ENCODE peak calls at places on chromosomes 6 and 20, in four cellular contexts. Y, R, L and F are unnamed samples. For H3K9me3, the result is how much of the 10 kb centered on the place peaks cover.

GRCh38 chr20:60650087-60650486 is 602.0 kb upstream of the CDH4 start:
- DNase-seq in Y (no peak), R (no peak), L (no peak), F (no peak)

GRCh38 chr6:140344149-140344913 is 969.9 kb upstream of the CITED2 start:
- DNase-seq in Y (no peak), R (peak), L (peak), F (no peak)

GRCh38 chr6:168678177-168678576 is 237.2 kb downstream of the SMOC2 start:
- DNase-seq in Y (no peak), R (no peak), L (no peak), F (no peak)

GRCh38 chr6:46220351-46221220 is 49.8 kb upstream of the ENPP5 start:
- DNase-seq in Y (no peak), R (no peak), L (no peak), F (no peak)

GRCh38 chr20:5786930-5787826 is 37.0 kb downstream of the SHLD1 start:
- DNase-seq in Y (peak), R (peak), L (peak), F (peak)

GRCh38 chr6:27303613-27304272 is 8.3 kb downstream of the POM121L2 start:
- DNase-seq in Y (no peak), R (no peak), L (no peak), F (no peak)

GRCh38 chr6:39065561-39065960 is 17.0 kb downstream of the GLP1R start:
- DNase-seq in Y (no peak), R (no peak), L (no peak), F (no peak)

GRCh38 chr6:157019115-157019628 is 242.0 kb downstream of the ARID1B start:
- DNase-seq in Y (no peak), R (no peak), L (no peak), F (no peak)

GRCh38 chr6:33375143-33375649 is 16.4 kb upstream of the KIFC1 start:
- DNase-seq in Y (peak), R (peak), L (peak), F (peak)

GRCh38 chr6:94424692-94425091 is 1005.3 kb upstream of the EPHA7 start:
- DNase-seq in Y (no peak), R (no peak), L (no peak), F (no peak)

GRCh38 chr6:129353067-129353466 is 356.9 kb downstream of the ARHGAP18 start:
- DNase-seq in Y (no peak), R (no peak), L (no peak), F (peak)

GRCh38 chr6:37633581-37634237 is 64.0 kb downstream of the MDGA1 start:
- DNase-seq in Y (no peak), R (no peak), L (no peak), F (no peak)

GRCh38 chr20:61514018-61514755 is 262.1 kb downstream of the CDH4 start:
- DNase-seq in Y (no peak), R (no peak), L (no peak), F (no peak)

GRCh38 chr20:37350655-37351574 is 5.0 kb downstream of the SRC start:
- DNase-seq in Y (no peak), R (no peak), L (no peak), F (no peak)

GRCh38 chr6:108160009-108160408 is 5.8 kb upstream of the NR2E1 start:
- DNase-seq in Y (no peak), R (no peak), L (no peak), F (no peak)

GRCh38 chr6:90135672-90136071 is 161.0 kb downstream of the BACH2 start:
- DNase-seq in Y (no peak), R (peak), L (peak), F (no peak)

GRCh38 chr6:136962661-136963060 is 40.6 kb downstream of the SLC35D3 start:
- DNase-seq in Y (no peak), R (no peak), L (no peak), F (no peak)

GRCh38 chr6:29680416-29680815 is 536 bp downstream of the ZFP57 start:
- DNase-seq in Y (no peak), R (no peak), L (no peak), F (no peak)

GRCh38 chr20:49552007-49552406 is 15.9 kb downstream of the PTGIS start:
- DNase-seq in Y (no peak), R (no peak), L (no peak), F (no peak)

GRCh38 chr20:32160341-32160740 is 47.2 kb downstream of the PLAGL2 start:
- DNase-seq in Y (no peak), R (no peak), L (no peak), F (no peak)

GRCh38 chr20:3242167-3242692 is 3.2 kb upstream of the SLC4A11 start:
- DNase-seq in Y (no peak), R (no peak), L (no peak), F (no peak)

GRCh38 chr20:17786221-17786718 is 86.5 kb downstream of the BANF2 start:
- DNase-seq in Y (peak), R (peak), L (peak), F (no peak)

GRCh38 chr6:154606457-154606856 is 96.0 kb upstream of the CNKSR3 start:
- DNase-seq in Y (no peak), R (no peak), L (no peak), F (no peak)

GRCh38 chr6:157690441-157691210 is 132.4 kb upstream of the SNX9 start:
- DNase-seq in Y (no peak), R (no peak), L (no peak), F (no peak)

GRCh38 chr6:5693588-5693987 is 313.1 kb downstream of the NRN1 start:
- DNase-seq in Y (no peak), R (no peak), L (no peak), F (no peak)

GRCh38 chr6:135012764-135013163 is 41.9 kb downstream of the HBS1L start:
- DNase-seq in Y (no peak), R (peak), L (peak), F (no peak)

GRCh38 chr6:111817451-111818146 is 55.7 kb downstream of the FYN start:
- DNase-seq in Y (no peak), R (no peak), L (no peak), F (no peak)

GRCh38 chr20:36852187-36852586 is 23.8 kb upstream of the TLDC2 start:
- DNase-seq in Y (no peak), R (no peak), L (no peak), F (no peak)

GRCh38 chr20:50214226-50215024 is 23.8 kb downstream of the CEBPB start:
- DNase-seq in Y (no peak), R (no peak), L (no peak), F (peak)

GRCh38 chr6:84777888-84778287 is 13.5 kb upstream of the TBX18 start:
- DNase-seq in Y (no peak), R (no peak), L (no peak), F (no peak)

GRCh38 chr6:107977283-107977682 is 19.3 kb upstream of the SEC63 start:
- DNase-seq in Y (no peak), R (peak), L (peak), F (no peak)

GRCh38 chr6:151004415-151005024 is 139.0 kb downstream of the MTHFD1L start:
- DNase-seq in Y (peak), R (peak), L (peak), F (no peak)

GRCh38 chr6:169847773-169848380 is 96.5 kb downstream of the ERMARD start:
- DNase-seq in Y (no peak), R (no peak), L (no peak), F (no peak)

GRCh38 chr6:64249129-64249528 is 613.5 kb downstream of the PHF3 start:
- DNase-seq in Y (no peak), R (peak), L (peak), F (no peak)

GRCh38 chr20:432677-433299 is 24.7 kb downstream of the RBCK1 start:
- DNase-seq in Y (no peak), R (no peak), L (no peak), F (no peak)

DNA sequence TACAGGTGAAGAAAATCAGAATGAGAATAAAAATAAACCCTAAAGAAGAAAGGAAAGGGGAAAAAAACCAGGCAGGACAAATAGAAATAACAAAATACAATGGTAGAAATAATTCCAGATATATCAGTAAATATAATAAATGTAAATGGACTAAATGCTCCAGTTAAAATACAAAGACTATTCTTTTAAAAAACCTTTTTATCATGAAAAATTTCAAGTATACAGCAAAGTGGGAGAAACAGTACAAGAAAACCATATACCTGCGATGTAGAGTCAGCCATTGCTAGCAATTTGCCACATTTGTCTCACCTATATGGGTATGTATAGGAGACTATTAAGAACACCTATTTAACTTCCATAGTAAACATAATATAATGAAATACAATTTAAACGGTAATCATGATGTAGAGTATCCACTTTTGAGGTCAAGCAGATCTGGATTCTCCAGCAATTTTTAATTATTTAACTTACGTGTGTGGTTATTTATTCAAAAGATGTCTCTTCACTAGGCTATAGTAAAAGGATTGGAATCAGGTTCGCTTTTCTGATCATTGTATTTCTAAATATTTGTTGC is 914 bp upstream of the VAPB start:
- DNase-seq in Y (no peak), R (no peak), L (no peak), F (no peak)
- H3K4me3 ChIP-seq in Y (peak), R (peak), L (peak), F (no peak)

DNA sequence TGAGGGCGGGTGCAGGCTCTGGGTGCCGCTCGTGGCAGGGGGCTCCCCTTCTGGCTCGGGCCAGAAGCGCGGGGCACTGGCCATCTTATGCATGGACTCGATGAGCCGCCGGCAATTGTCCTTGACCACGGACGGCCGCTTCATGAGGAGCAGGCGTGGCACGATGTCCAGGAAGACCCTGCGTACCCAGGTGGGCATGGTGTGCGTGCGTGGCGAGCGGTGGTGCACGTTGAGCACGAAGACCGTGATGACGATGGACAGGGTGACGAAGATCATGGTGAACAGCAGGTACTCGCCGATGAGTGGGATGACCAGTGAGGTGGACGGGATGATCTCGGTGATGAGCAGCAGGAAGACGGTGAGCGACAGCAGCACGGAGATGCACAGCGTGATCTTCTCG is 11.0 kb downstream of the CHRNA4 start:
- DNase-seq in Y (no peak), R (no peak), L (no peak), F (no peak)
- H3K9me3 ChIP-seq in Y (under half), R (under half), L (under half), F (under half)

GRCh38 chr6:41561386-41561785 is 15.2 kb downstream of the FOXP4 start:
- DNase-seq in Y (no peak), R (no peak), L (no peak), F (peak)
- H3K4me3 ChIP-seq in Y (peak), R (no peak), L (no peak), F (no peak)

GRCh38 chr6:43437700-43438099 is 10.4 kb downstream of the ABCC10 start:
- DNase-seq in Y (no peak), R (no peak), L (no peak), F (no peak)
- H3K9me3 ChIP-seq in Y (under half), R (under half), L (under half), F (under half)

DNA sequence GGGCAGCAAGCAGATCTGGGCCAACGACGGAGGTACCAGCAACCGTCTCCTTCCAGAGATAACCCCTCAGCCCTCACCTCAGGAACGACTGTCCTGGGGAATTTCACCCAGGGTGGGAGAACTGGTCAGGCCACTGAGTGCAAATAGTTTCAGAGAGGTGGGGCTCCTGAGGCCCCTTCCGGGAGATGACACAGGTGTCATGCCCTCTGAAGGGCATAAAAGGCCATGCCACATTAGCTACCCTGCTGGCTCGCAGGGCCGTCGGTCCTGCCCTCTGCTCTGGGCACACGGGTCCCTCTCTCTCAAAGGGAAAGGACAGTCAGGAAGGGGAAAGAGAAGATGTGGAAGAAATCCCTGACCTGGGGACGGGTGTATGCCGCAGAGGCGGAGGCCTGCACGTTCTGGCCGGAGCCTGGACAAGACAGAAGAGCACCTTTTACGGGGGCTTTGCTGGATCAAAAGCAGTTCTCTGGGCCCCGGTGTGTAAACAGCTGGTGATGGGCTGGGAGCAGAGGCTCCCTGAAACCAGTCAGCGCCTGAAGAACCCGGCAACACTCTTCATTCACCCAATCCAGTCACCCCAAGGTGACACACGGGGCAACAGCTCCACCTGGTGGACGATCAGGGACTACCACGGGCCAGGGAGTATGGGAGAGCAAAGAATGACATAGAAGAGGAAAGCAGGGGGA is 6.4 kb upstream of the TAF8 start:
- DNase-seq in Y (peak), R (peak), L (peak), F (peak)
- H3K4me3 ChIP-seq in Y (no peak), R (no peak), L (no peak), F (no peak)